ENCODE peak calls at places on chromosomes 13 and 19, in eight cellular contexts. One of them, this sample, is unnamed.
A peak's percentile ranks its signal among the peaks of the same experiment; 100 is the strongest.

GRCh38 chr13:42814868-42815267 is 33.5 kb downstream of the FAM216B start:
- DNase-seq in SJCRH30: no peak
- DNase-seq in keratinocyte: no peak
- DNase-seq in pancreas: no peak
- DNase-seq in suprapubic skin: no peak
- DNase-seq in H9: no peak
- DNase-seq in right lobe of liver: no peak
- DNase-seq in cardiac muscle cell: no peak
- DNase-seq in this sample: no peak

GRCh38 chr13:79226938-79227337 is 179.1 kb downstream of the RBM26 start:
- DNase-seq in pancreas: no peak
- DNase-seq in SJCRH30: no peak
- DNase-seq in suprapubic skin: no peak
- DNase-seq in cardiac muscle cell: peak; percentile 30
- DNase-seq in right lobe of liver: no peak
- DNase-seq in keratinocyte: no peak
- DNase-seq in H9: no peak
- DNase-seq in this sample: no peak

GRCh38 chr13:60944863-60945262 is 470.8 kb downstream of the PCDH20 start:
- DNase-seq in right lobe of liver: no peak
- DNase-seq in pancreas: no peak
- DNase-seq in SJCRH30: no peak
- DNase-seq in H9: no peak
- DNase-seq in keratinocyte: no peak
- DNase-seq in cardiac muscle cell: no peak
- DNase-seq in suprapubic skin: no peak
- DNase-seq in this sample: no peak

GRCh38 chr19:16106121-16106520 is 5.6 kb upstream of the RAB8A start:
- DNase-seq in right lobe of liver: no peak
- DNase-seq in keratinocyte: no peak
- DNase-seq in suprapubic skin: no peak
- DNase-seq in SJCRH30: no peak
- DNase-seq in pancreas: no peak
- DNase-seq in cardiac muscle cell: no peak
- DNase-seq in H9: no peak
- DNase-seq in this sample: no peak

GRCh38 chr19:17797397-17798201 is 2.7 kb downstream of the B3GNT3 start:
- DNase-seq in right lobe of liver: peak; percentile 75
- DNase-seq in pancreas: peak; percentile 81
- DNase-seq in keratinocyte: peak; percentile 80
- DNase-seq in cardiac muscle cell: no peak
- DNase-seq in SJCRH30: no peak
- DNase-seq in suprapubic skin: no peak
- DNase-seq in H9: no peak
- DNase-seq in this sample: no peak

GRCh38 chr19:29211562-29212416 is 1.2 kb downstream of the UQCRFS1 start:
- DNase-seq in keratinocyte: no peak
- DNase-seq in pancreas: no peak
- DNase-seq in cardiac muscle cell: peak; percentile 17
- DNase-seq in SJCRH30: no peak
- DNase-seq in right lobe of liver: no peak
- DNase-seq in suprapubic skin: no peak
- DNase-seq in H9: no peak
- DNase-seq in this sample: no peak

GRCh38 chr13:39910833-39911232 is 255.4 kb downstream of the COG6 start:
- DNase-seq in right lobe of liver: no peak
- DNase-seq in H9: no peak
- DNase-seq in suprapubic skin: no peak
- DNase-seq in SJCRH30: no peak
- DNase-seq in cardiac muscle cell: no peak
- DNase-seq in pancreas: no peak
- DNase-seq in keratinocyte: no peak
- DNase-seq in this sample: no peak

GRCh38 chr13:61128850-61129645 is 286.6 kb downstream of the PCDH20 start:
- DNase-seq in cardiac muscle cell: no peak
- DNase-seq in suprapubic skin: no peak
- DNase-seq in pancreas: no peak
- DNase-seq in right lobe of liver: no peak
- DNase-seq in keratinocyte: no peak
- DNase-seq in H9: no peak
- DNase-seq in SJCRH30: no peak
- DNase-seq in this sample: no peak

GRCh38 chr19:44260343-44260681 is 626 bp downstream of the ZNF233 start:
- DNase-seq in right lobe of liver: no peak
- DNase-seq in suprapubic skin: no peak
- DNase-seq in SJCRH30: no peak
- DNase-seq in pancreas: no peak
- DNase-seq in H9: no peak
- DNase-seq in cardiac muscle cell: peak; percentile 3
- DNase-seq in keratinocyte: no peak
- DNase-seq in this sample: no peak

GRCh38 chr13:101447852-101448251 is 4.6 kb upstream of the ITGBL1 start:
- DNase-seq in pancreas: no peak
- DNase-seq in right lobe of liver: no peak
- DNase-seq in cardiac muscle cell: no peak
- DNase-seq in SJCRH30: no peak
- DNase-seq in suprapubic skin: no peak
- DNase-seq in H9: no peak
- DNase-seq in keratinocyte: no peak
- DNase-seq in this sample: no peak

GRCh38 chr13:21014139-21014665 is 47.2 kb downstream of the LATS2 start:
- DNase-seq in H9: no peak
- DNase-seq in suprapubic skin: no peak
- DNase-seq in SJCRH30: no peak
- DNase-seq in keratinocyte: no peak
- DNase-seq in cardiac muscle cell: no peak
- DNase-seq in pancreas: no peak
- DNase-seq in right lobe of liver: no peak
- DNase-seq in this sample: no peak

GRCh38 chr13:98571955-98572662 is 4.8 kb downstream of the STK24 start:
- DNase-seq in keratinocyte: no peak
- DNase-seq in right lobe of liver: no peak
- DNase-seq in pancreas: no peak
- DNase-seq in H9: no peak
- DNase-seq in cardiac muscle cell: no peak
- DNase-seq in SJCRH30: peak; percentile 77
- DNase-seq in suprapubic skin: no peak
- DNase-seq in this sample: no peak

GRCh38 chr13:55654243-55654642 is 1486.5 kb upstream of the PRR20A start:
- DNase-seq in keratinocyte: no peak
- DNase-seq in H9: no peak
- DNase-seq in pancreas: no peak
- DNase-seq in suprapubic skin: no peak
- DNase-seq in right lobe of liver: no peak
- DNase-seq in cardiac muscle cell: no peak
- DNase-seq in SJCRH30: no peak
- DNase-seq in this sample: no peak

GRCh38 chr13:93345642-93346220 is 119.1 kb downstream of the GPC6 start:
- DNase-seq in SJCRH30: no peak
- DNase-seq in H9: no peak
- DNase-seq in right lobe of liver: no peak
- DNase-seq in keratinocyte: no peak
- DNase-seq in pancreas: no peak
- DNase-seq in suprapubic skin: no peak
- DNase-seq in cardiac muscle cell: no peak
- DNase-seq in this sample: no peak

GRCh38 chr19:610801-611505 is 21.3 kb downstream of the HCN2 start:
- DNase-seq in pancreas: no peak
- DNase-seq in SJCRH30: peak; percentile 90
- DNase-seq in keratinocyte: no peak
- DNase-seq in suprapubic skin: no peak
- DNase-seq in right lobe of liver: no peak
- DNase-seq in cardiac muscle cell: no peak
- DNase-seq in H9: no peak
- DNase-seq in this sample: no peak

GRCh38 chr19:45137179-45137761 is 23.5 kb downstream of the NKPD1 start:
- DNase-seq in suprapubic skin: no peak
- DNase-seq in H9: no peak
- DNase-seq in keratinocyte: no peak
- DNase-seq in SJCRH30: peak; percentile 91
- DNase-seq in cardiac muscle cell: no peak
- DNase-seq in right lobe of liver: no peak
- DNase-seq in pancreas: no peak
- DNase-seq in this sample: no peak

GRCh38 chr19:571127-571974 is 1.0 kb upstream of the BSG start:
- DNase-seq in pancreas: peak; percentile 59
- DNase-seq in H9: peak; percentile 72
- DNase-seq in SJCRH30: no peak
- DNase-seq in keratinocyte: no peak
- DNase-seq in cardiac muscle cell: peak; percentile 38
- DNase-seq in suprapubic skin: no peak
- DNase-seq in right lobe of liver: peak; percentile 45
- DNase-seq in this sample: no peak

GRCh38 chr19:14090509-14091085 is at the start of gene SAMD1:
- DNase-seq in H9: peak; percentile 79
- DNase-seq in right lobe of liver: peak; percentile 92
- DNase-seq in keratinocyte: no peak
- DNase-seq in SJCRH30: peak; percentile 95
- DNase-seq in suprapubic skin: peak; percentile 94
- DNase-seq in pancreas: peak; percentile 93
- DNase-seq in cardiac muscle cell: peak; percentile 95
- DNase-seq in this sample: peak; percentile 91

DNA sequence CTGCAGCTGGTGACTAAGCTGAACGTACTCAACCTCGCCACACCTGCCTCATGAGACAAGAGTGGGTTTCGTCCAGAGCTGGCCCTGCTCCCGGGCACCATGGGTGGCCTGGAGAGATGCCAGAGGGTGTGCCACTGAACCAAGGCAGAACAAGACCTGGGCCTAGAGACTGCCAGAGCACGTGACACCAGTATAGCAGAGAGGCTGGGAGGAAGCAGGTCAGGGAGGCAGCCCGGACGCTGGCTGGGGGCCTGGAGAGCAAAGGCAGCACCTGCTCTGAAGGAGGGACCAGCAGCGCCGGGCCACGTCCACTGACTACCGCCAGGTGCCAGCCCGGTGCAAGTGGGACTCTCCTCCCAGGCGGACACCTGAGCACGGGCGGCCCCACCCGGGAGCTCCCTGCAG is 7.3 kb upstream of the C13orf46 start:
- DNase-seq in suprapubic skin: peak; percentile 81
- DNase-seq in keratinocyte: peak; percentile 66
- DNase-seq in SJCRH30: no peak
- DNase-seq in cardiac muscle cell: no peak
- DNase-seq in pancreas: peak; percentile 67
- DNase-seq in H9: no peak
- DNase-seq in right lobe of liver: no peak
- DNase-seq in this sample: no peak
- H3K27ac ChIP-seq in suprapubic skin: no peak overlapping the region
- H3K27ac ChIP-seq in keratinocyte: no peak overlapping the region
- H3K27ac ChIP-seq in SJCRH30: no peak overlapping the region
- H3K27ac ChIP-seq in cardiac muscle cell: no peak overlapping the region
- H3K27ac ChIP-seq in pancreas: no peak overlapping the region
- H3K27ac ChIP-seq in H9: no peak overlapping the region
- H3K27ac ChIP-seq in right lobe of liver: no peak overlapping the region
- H3K27ac ChIP-seq in this sample: no peak overlapping the region

GRCh38 chr13:28719656-28720055 is 886 bp upstream of the SLC46A3 start:
- DNase-seq in SJCRH30: peak; percentile 10
- DNase-seq in pancreas: no peak
- DNase-seq in right lobe of liver: no peak
- DNase-seq in suprapubic skin: no peak
- DNase-seq in keratinocyte: peak; percentile 53
- DNase-seq in H9: no peak
- DNase-seq in cardiac muscle cell: no peak
- DNase-seq in this sample: no peak
- H3K27ac ChIP-seq in SJCRH30: peak overlapping the region; percentile 81
- H3K27ac ChIP-seq in pancreas: no peak overlapping the region
- H3K27ac ChIP-seq in right lobe of liver: peak overlapping the region; percentile 96
- H3K27ac ChIP-seq in suprapubic skin: no peak overlapping the region
- H3K27ac ChIP-seq in keratinocyte: peak overlapping the region; percentile 64
- H3K27ac ChIP-seq in H9: no peak overlapping the region
- H3K27ac ChIP-seq in cardiac muscle cell: no peak overlapping the region
- H3K27ac ChIP-seq in this sample: peak overlapping the region; percentile 94

DNA sequence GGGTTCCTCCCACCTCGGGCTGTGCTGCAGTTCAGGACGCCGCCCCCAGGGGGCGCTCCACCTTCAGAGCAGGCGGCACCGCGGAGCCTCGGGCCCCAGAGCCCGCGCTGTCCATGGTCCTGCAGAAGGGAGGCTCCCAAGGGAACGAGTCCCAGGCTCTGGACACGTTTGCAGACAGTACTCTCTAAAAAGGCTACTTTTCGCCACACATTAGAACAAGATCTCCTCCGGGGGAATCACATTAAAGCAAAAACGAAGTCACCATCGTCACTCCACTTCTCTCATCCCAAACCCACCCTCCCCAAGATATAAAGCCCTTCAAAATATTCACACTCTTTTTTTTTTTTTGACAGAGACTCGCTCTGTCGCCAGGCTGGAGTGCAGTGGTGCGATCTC is 4.6 kb upstream of the SIGLEC10 start:
- DNase-seq in keratinocyte: no peak
- DNase-seq in right lobe of liver: peak; percentile 89
- DNase-seq in suprapubic skin: peak; percentile 86
- DNase-seq in H9: peak; percentile 90
- DNase-seq in cardiac muscle cell: peak; percentile 94
- DNase-seq in SJCRH30: peak; percentile 79
- DNase-seq in pancreas: peak; percentile 80
- DNase-seq in this sample: no peak
- H3K27ac ChIP-seq in keratinocyte: no peak overlapping the region
- H3K27ac ChIP-seq in right lobe of liver: no peak overlapping the region
- H3K27ac ChIP-seq in suprapubic skin: no peak overlapping the region
- H3K27ac ChIP-seq in H9: no peak overlapping the region
- H3K27ac ChIP-seq in cardiac muscle cell: no peak overlapping the region
- H3K27ac ChIP-seq in SJCRH30: no peak overlapping the region
- H3K27ac ChIP-seq in pancreas: no peak overlapping the region
- H3K27ac ChIP-seq in this sample: no peak overlapping the region

DNA sequence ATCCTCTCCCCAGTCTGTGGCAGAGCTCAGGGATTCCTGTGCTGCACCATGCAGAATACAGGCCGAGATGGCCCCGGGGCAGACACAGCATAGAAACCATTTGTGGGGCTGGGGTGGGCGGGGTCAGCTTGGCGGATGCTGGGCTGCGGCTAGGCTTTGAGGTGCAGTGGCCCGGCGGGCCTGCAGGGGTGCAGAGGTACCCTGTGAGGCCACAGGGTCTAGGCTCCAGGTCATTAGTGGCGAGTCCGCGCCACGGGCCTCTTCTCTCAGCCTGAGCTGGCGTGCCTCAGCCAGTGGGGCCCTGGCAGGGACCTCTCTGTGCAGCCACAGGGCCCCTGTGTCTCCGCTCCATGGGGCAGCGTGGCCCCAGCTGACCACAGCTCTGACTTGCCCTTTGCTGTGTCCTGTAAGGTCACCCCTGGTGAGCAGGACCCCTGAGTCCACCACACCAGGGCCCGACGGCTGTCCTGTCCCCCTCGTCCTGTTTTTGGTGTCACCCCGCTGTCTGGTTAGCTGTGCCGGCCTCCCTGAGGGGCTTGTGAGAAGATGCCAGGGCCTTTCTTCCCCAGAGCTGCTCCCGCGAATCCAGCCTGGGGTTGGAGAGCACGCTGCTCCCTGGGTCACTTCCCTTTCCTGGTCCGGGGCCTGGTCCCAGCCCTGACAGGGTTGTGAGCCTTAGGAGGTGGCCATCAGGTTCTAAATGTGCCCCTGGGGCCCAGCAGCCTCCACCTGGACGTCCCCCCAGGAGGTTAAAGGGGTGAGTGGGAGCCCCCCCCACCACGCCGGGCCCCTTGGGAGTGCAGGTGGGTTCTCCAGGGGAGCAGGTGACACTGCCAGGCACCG is 12.1 kb downstream of the KDM4B start:
- DNase-seq in cardiac muscle cell: no peak
- DNase-seq in right lobe of liver: no peak
- DNase-seq in suprapubic skin: no peak
- DNase-seq in pancreas: no peak
- DNase-seq in keratinocyte: no peak
- DNase-seq in SJCRH30: no peak
- DNase-seq in H9: peak; percentile 60
- DNase-seq in this sample: peak; percentile 72
- H3K27ac ChIP-seq in cardiac muscle cell: no peak overlapping the region
- H3K27ac ChIP-seq in right lobe of liver: no peak overlapping the region
- H3K27ac ChIP-seq in suprapubic skin: no peak overlapping the region
- H3K27ac ChIP-seq in pancreas: no peak overlapping the region
- H3K27ac ChIP-seq in keratinocyte: no peak overlapping the region
- H3K27ac ChIP-seq in SJCRH30: no peak overlapping the region
- H3K27ac ChIP-seq in H9: no peak overlapping the region
- H3K27ac ChIP-seq in this sample: no peak overlapping the region

GRCh38 chr13:41099986-41100385 is 32.6 kb downstream of the KBTBD6 start:
- DNase-seq in cardiac muscle cell: no peak
- DNase-seq in pancreas: no peak
- DNase-seq in SJCRH30: no peak
- DNase-seq in suprapubic skin: no peak
- DNase-seq in H9: no peak
- DNase-seq in right lobe of liver: no peak
- DNase-seq in keratinocyte: no peak
- DNase-seq in this sample: no peak
- H3K27ac ChIP-seq in cardiac muscle cell: no peak overlapping the region
- H3K27ac ChIP-seq in pancreas: no peak overlapping the region
- H3K27ac ChIP-seq in SJCRH30: no peak overlapping the region
- H3K27ac ChIP-seq in suprapubic skin: no peak overlapping the region
- H3K27ac ChIP-seq in H9: no peak overlapping the region
- H3K27ac ChIP-seq in right lobe of liver: no peak overlapping the region
- H3K27ac ChIP-seq in keratinocyte: no peak overlapping the region
- H3K27ac ChIP-seq in this sample: no peak overlapping the region